ENCODE peak calls at places on chromosomes 4 and X, in eight cellular contexts. C, N, R, Q, U, F, G and P are unnamed samples.

GRCh38 chrX:623599-624323 is 6.8 kb upstream of the SHOX start:
- DNase-seq in U (no peak), N (no peak), G (peak; percentile 9), F (no peak), R (no peak), C (no peak), Q (peak; percentile 22), P (no peak)

GRCh38 chrX:54978448-54978847 is 15.5 kb downstream of the PFKFB1 start:
- DNase-seq in C (no peak), Q (no peak), R (peak; percentile 1), G (no peak), U (no peak), N (no peak), F (no peak), P (peak; percentile 66)

GRCh38 chr4:100314057-100314456 is 123.8 kb upstream of the DDIT4L start:
- DNase-seq in Q (no peak), U (no peak), C (no peak), R (no peak), G (no peak), F (no peak), N (no peak), P (no peak)

GRCh38 chr4:87982446-87982845 is 6.9 kb downstream of the SPP1 start:
- DNase-seq in R (peak; percentile 35), U (no peak), N (no peak), Q (no peak), C (no peak), F (no peak), G (no peak), P (no peak)

GRCh38 chrX:16678689-16679088 is 28.7 kb downstream of the S100G start:
- DNase-seq in Q (no peak), U (no peak), N (no peak), C (no peak), F (no peak), G (no peak), R (no peak), P (no peak)

GRCh38 chrX:135340827-135341226 is 31.5 kb downstream of the ETDC start:
- DNase-seq in G (no peak), C (no peak), F (no peak), N (no peak), U (peak; percentile 46), R (peak; percentile 65), Q (no peak), P (no peak)

GRCh38 chrX:11967986-11968385 is 170.3 kb upstream of the FRMPD4 start:
- DNase-seq in Q (no peak), C (no peak), R (peak; percentile 1), G (peak; percentile 55), F (no peak), N (no peak), U (no peak), P (peak; percentile 28)

GRCh38 chr4:106502106-106502699 is 133.6 kb upstream of the GIMD1 start:
- DNase-seq in U (peak; percentile 62), R (peak; percentile 55), G (peak; percentile 77), N (peak; percentile 29), C (peak; percentile 38), F (no peak), Q (peak; percentile 52), P (no peak)

GRCh38 chr4:84678976-84679744 is 96.2 kb downstream of the CDS1 start:
- DNase-seq in F (no peak), Q (no peak), N (no peak), R (no peak), C (no peak), U (no peak), G (no peak), P (no peak)

GRCh38 chr4:165872443-165873297 is at the start of gene TLL1:
- DNase-seq in F (no peak), R (no peak), U (peak; percentile 23), C (no peak), N (no peak), G (peak; percentile 26), Q (no peak), P (no peak)

GRCh38 chr4:118969359-118969758 is 80.7 kb downstream of the SYNPO2 start:
- DNase-seq in F (no peak), N (peak; percentile 51), R (peak; percentile 82), C (peak; percentile 49), U (peak; percentile 61), Q (no peak), G (peak; percentile 44), P (no peak)

DNA sequence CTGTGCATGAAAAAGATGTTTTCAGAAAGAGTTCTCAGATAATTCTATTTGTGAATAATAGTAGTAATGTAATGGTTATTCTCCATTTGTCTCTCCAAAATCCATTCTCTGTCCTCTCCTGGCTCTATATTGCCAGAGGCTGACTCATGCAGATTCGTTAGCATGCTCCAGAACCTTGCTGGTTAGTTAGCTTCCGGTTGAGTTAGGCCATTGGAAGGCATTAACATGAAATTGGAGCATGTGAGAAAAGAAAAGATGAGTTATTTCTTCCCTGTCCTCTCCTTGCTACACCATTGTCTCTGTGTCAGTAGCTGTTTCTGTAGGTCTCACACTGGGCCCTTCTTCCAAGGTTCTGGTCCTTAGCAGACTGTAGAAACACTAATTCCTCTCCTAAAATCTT is 23.5 kb upstream of the PRDM8 start:
- DNase-seq in G (no peak), U (no peak), R (peak; percentile 64), N (no peak), Q (no peak), F (no peak), C (no peak), P (no peak)
- H3K27ac ChIP-seq in G (no peak overlapping the region), U (no peak overlapping the region), R (no peak overlapping the region), N (no peak overlapping the region), Q (no peak overlapping the region), F (no peak overlapping the region), C (no peak overlapping the region), P (no peak overlapping the region)

GRCh38 chr4:86593726-86594558 is at the start of gene PTPN13:
- DNase-seq in Q (peak; percentile 98), F (no peak), U (peak; percentile 97), G (peak; percentile 97), R (peak; percentile 98), N (peak; percentile 94), C (peak; percentile 98), P (peak; percentile 95)

GRCh38 chr4:86594559-86595425 is 677 bp downstream of the PTPN13 start:
- DNase-seq in R (peak; percentile 84), F (no peak), Q (peak; percentile 37), N (peak; percentile 34), U (peak; percentile 63), G (peak; percentile 66), C (peak; percentile 37), P (peak; percentile 25)

GRCh38 chr4:86595426-86595805 is 1.3 kb downstream of the PTPN13 start:
- DNase-seq in R (peak; percentile 30), C (no peak), F (no peak), N (no peak), G (peak; percentile 17), Q (no peak), U (peak; percentile 12), P (peak; percentile 38)

GRCh38 chr4:86596802-86597201 is 2.7 kb downstream of the PTPN13 start:
- DNase-seq in F (no peak), Q (no peak), N (no peak), C (no peak), G (no peak), R (peak; percentile 70), U (no peak), P (peak; percentile 39)

DNA sequence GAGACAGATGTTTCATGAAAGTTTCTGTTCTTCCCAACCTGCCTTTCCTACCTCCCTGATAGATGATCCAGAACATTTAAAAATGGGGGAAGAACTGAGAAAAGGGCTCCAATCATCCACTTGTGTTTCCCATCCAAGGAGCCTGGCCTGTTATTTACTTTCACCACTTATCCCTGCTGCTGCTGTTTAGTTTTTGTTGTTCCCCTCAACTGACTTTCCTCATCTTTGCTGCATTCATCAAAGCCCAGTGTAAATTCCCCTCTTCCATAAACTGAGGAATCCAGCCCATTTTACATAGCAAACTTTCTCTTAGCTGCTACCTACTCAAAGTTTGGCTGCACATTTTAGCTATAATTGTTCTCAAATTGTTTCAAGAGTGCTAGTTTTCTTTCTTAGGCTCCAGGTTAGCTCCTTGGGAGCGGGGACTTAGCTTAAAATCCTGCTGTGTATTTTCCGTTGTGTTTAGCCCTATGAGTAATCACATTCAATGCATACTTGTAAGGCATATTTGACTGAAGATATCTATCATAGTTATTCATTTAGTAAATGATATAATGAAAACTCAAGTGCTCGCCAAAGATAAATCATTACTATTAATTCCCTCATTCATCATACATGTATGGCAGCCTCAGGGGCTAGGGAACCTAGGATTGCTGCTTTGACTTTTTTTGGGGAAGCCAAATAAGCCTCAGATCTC is 1.4 kb upstream of the PTPN13 start:
- DNase-seq in R (peak; percentile 6), F (no peak), Q (no peak), N (no peak), C (no peak), G (peak; percentile 57), U (no peak), P (no peak)
- H3K27ac ChIP-seq in R (no peak overlapping the region), F (no peak overlapping the region), Q (no peak overlapping the region), N (peak overlapping the region; percentile 82), C (peak overlapping the region; percentile 86), G (no peak overlapping the region), U (peak overlapping the region; percentile 43), P (no peak overlapping the region)

DNA sequence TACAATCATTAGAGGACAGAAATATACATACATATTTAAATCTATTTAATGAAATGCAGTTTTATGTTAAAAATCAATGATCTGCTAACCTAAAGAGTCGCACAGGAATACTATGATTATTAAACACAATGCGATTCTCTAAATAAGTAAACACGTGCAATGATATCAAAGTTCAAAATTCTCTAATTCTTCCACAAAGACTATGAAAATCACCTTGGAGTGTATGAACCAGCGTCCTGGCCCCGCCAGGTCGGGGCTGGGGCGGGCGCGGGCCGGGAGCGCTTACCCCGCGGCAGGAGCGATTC is 608 bp upstream of the FAM200B start:
- DNase-seq in N (no peak), R (no peak), F (no peak), U (no peak), C (no peak), G (no peak), Q (no peak), P (no peak)
- H3K27ac ChIP-seq in N (peak overlapping the region; percentile 95), R (peak overlapping the region; percentile 69), F (peak overlapping the region; percentile 88), U (peak overlapping the region; percentile 88), C (peak overlapping the region; percentile 95), G (peak overlapping the region; percentile 94), Q (no peak overlapping the region), P (peak overlapping the region; percentile 87)

GRCh38 chr4:7769936-7770674 is 169.6 kb downstream of the AFAP1 start:
- DNase-seq in G (no peak), F (no peak), C (no peak), U (peak; percentile 73), R (peak; percentile 25), N (peak; percentile 15), Q (no peak), P (no peak)

GRCh38 chr4:7769308-7769841 is 170.3 kb downstream of the AFAP1 start:
- DNase-seq in C (no peak), U (no peak), Q (no peak), G (no peak), R (no peak), N (peak; percentile 9), F (no peak), P (no peak)

GRCh38 chr4:7771056-7771455 is 168.6 kb downstream of the AFAP1 start:
- DNase-seq in C (no peak), Q (no peak), F (peak; percentile 30), U (no peak), R (no peak), G (no peak), N (no peak), P (no peak)

GRCh38 chr4:7771541-7772507 is 167.8 kb downstream of the AFAP1 start:
- DNase-seq in Q (no peak), C (peak; percentile 22), F (no peak), U (peak; percentile 62), G (no peak), R (no peak), N (no peak), P (no peak)

DNA sequence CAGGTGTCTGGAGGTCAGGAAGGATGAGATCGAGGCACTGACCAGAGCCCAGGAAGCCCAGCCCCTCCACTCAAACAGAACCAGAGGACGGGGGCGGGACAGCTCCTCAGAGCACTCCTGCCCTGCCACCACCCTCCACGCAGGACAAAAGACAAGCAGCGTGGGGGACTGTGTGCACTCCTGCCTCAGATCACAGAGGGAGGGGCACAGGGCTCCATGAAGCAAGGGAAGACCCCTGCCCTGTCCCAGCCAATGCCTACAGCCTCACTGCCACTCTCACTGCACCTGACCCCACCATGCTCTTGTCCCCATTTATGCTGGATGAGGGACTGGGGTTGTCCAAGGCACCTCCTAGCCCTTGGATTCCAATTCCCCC is 169.0 kb downstream of the AFAP1 start:
- DNase-seq in R (no peak), F (no peak), U (no peak), Q (no peak), C (peak; percentile 33), N (peak; percentile 6), G (no peak), P (no peak)
- H3K27ac ChIP-seq in R (no peak overlapping the region), F (no peak overlapping the region), U (peak overlapping the region; percentile 25), Q (no peak overlapping the region), C (no peak overlapping the region), N (no peak overlapping the region), G (no peak overlapping the region), P (no peak overlapping the region)